ENCODE peak calls at places on chromosomes 16 and 17, in nine cellular contexts. G, O, A, C, Z, Y, M, X and S are unnamed samples.

GRCh38 chr17:14227052-14227451 is 9.6 kb downstream of the CDRT15 start:
- DNase-seq in G (no peak), X (no peak), Y (no peak), A (no peak), M (no peak), O (no peak), Z (no peak), C (no peak), S (no peak)

GRCh38 chr16:85615014-85615851 is 2.1 kb downstream of the GSE1 start:
- DNase-seq in M (peak), C (peak), Z (peak), X (no peak), G (peak), A (peak), Y (no peak), O (no peak), S (peak)

GRCh38 chr17:40564883-40565744 is at the start of gene CCR7:
- DNase-seq in X (no peak), A (no peak), C (no peak), O (no peak), M (peak), G (no peak), Z (no peak), Y (no peak), S (no peak)

GRCh38 chr17:45003877-45004276 is 35.8 kb upstream of the C1QL1 start:
- DNase-seq in X (no peak), A (no peak), Z (no peak), C (no peak), M (no peak), G (no peak), O (no peak), Y (no peak), S (no peak)

GRCh38 chr17:56939869-56940484 is 20.9 kb downstream of the COIL start:
- DNase-seq in Z (peak), C (no peak), O (peak), G (peak), Y (peak), X (no peak), M (no peak), A (no peak), S (no peak)

GRCh38 chr17:66865151-66865550 is 30.2 kb downstream of the CACNG5 start:
- DNase-seq in M (no peak), O (peak), C (no peak), Y (no peak), X (no peak), G (no peak), Z (no peak), A (no peak), S (no peak)

GRCh38 chr16:71214771-71215381 is 15.6 kb downstream of the HYDIN start:
- DNase-seq in M (no peak), A (no peak), G (peak), Y (peak), O (no peak), X (no peak), C (no peak), Z (peak), S (no peak)

GRCh38 chr16:84854759-84855158 is 35.0 kb downstream of the CRISPLD2 start:
- DNase-seq in M (no peak), G (no peak), O (peak), Z (no peak), A (no peak), C (no peak), Y (peak), X (no peak), S (no peak)

GRCh38 chr17:58096892-58097291 is 13.7 kb downstream of the DYNLL2 start:
- DNase-seq in Z (no peak), Y (no peak), A (no peak), O (peak), G (no peak), X (no peak), M (no peak), C (no peak), S (no peak)

GRCh38 chr16:11254913-11255736 is 879 bp downstream of the SOCS1 start:
- DNase-seq in Y (peak), X (no peak), G (no peak), O (peak), C (no peak), M (peak), Z (peak), A (peak), S (peak)

GRCh38 chr16:1677339-1677738 is 740 bp upstream of the JPT2 start:
- DNase-seq in M (no peak), G (no peak), O (no peak), Z (no peak), X (no peak), Y (no peak), A (no peak), C (no peak), S (no peak)

GRCh38 chr16:69564845-69565610 is 738 bp upstream of the NFAT5 start:
- DNase-seq in A (no peak), G (no peak), C (no peak), X (no peak), O (no peak), Y (peak), Z (no peak), M (no peak), S (no peak)

GRCh38 chr17:76075364-76076099 is 951 bp downstream of the GALR2 start:
- DNase-seq in C (no peak), G (no peak), Z (peak), X (no peak), Y (no peak), O (no peak), A (no peak), M (no peak), S (peak)

GRCh38 chr16:69270395-69270794 is 40.8 kb upstream of the VPS4A start:
- DNase-seq in Z (no peak), M (no peak), G (no peak), X (no peak), A (no peak), Y (no peak), O (peak), C (no peak), S (no peak)

GRCh38 chr16:72203401-72203800 is 31.4 kb upstream of the PMFBP1 start:
- DNase-seq in Z (no peak), O (peak), Y (peak), A (peak), G (no peak), C (peak), M (peak), X (no peak), S (no peak)

GRCh38 chr16:17457513-17457912 is 13.2 kb downstream of the XYLT1 start:
- DNase-seq in A (no peak), M (no peak), C (no peak), X (no peak), O (no peak), G (no peak), Z (no peak), Y (no peak), S (no peak)

GRCh38 chr16:84885024-84885910 is 65.5 kb downstream of the CRISPLD2 start:
- DNase-seq in A (peak), M (no peak), C (peak), X (no peak), Z (no peak), O (no peak), G (no peak), Y (peak), S (no peak)

GRCh38 chr16:87570564-87570937 is 31.8 kb upstream of the JPH3 start:
- DNase-seq in Y (no peak), G (no peak), X (no peak), C (no peak), O (no peak), M (no peak), A (no peak), Z (no peak), S (no peak)

GRCh38 chr16:26569793-26570192 is 496.9 kb upstream of the C16orf82 start:
- DNase-seq in A (peak), O (no peak), X (no peak), M (no peak), Z (peak), G (no peak), Y (no peak), C (no peak), S (no peak)

GRCh38 chr16:55444754-55445485 is 34.1 kb upstream of the MMP2 start:
- DNase-seq in C (peak), O (no peak), A (peak), Y (no peak), X (no peak), M (no peak), Z (peak), G (no peak), S (no peak)

DNA sequence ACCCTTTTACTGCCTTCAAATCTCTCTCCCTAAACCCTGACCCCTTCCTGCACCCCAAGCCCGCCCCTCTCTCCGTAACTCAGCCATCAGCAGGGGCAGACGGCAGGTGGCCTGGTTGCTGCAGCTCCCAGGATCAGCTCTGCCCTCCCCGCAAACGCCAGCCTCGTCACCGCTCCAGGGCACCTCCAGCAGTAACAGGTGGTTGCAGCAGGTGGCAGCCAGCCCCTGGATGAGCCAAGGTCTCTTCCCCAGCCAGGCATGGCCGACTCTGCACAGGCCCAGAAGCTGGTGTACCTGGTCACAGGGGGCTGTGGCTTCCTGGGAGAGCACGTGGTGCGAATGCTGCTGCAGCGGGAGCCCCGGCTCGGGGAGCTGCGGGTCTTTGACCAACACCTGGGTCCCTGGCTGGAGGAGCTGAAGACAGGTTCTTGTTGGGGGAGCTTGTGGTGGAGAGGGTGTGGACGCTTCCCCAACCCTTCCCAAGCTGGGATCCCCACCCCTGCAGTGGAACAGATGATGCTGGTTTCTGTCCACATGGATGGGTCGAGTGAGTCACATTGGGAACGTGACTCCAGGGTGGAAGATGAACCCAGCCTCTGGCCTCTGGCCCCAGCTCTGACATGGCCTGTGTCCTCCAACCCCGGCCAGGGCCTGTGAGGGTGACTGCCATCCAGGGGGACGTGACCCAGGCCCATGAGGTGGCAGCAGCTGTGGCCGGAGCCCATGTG is 558 bp downstream of the HSD3B7 start:
- DNase-seq in O (peak), X (no peak), A (peak), G (peak), M (no peak), Z (peak), Y (no peak), C (peak), S (peak)
- TF ChIP-seq CTCF in O (no peak), X (no peak), A (no peak), G (peak), M (peak), Z (no peak), Y (no peak), C (no peak), S (peak)

DNA sequence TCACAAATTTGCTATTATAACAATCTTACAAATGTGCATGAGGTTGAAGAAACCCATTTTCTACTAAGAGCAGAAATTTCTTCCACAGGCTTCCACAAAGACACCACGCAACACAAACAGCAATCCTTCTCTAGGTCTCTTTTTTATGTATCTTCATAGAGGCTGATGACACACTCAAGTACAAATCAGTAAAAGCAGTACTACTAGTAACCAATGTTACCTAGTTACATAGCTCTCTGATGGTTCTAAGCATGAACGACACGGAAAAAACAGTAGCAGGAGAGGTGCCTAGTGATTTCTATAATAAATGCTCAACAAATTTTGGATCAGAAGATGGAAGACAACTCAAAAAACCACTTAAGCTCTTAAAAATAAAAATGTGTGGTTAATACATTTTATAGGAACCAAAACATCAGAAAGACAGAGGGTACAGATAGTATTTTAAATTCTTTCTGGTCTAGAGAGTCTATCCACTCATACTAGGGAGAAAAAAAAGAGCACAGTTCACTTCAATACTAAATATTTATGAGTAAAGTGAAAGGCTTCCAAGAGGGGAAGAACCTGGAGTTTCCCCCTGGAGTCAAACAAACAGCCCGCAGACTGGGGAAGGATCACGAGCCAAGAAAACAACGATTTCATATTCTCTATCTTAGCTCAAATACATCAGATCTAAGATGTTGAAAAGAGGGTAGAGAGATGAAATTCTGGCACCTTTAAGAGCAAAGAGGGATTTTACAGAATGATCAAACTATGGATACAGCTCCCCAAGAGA is 40.2 kb downstream of the SMG6 start:
- DNase-seq in A (no peak), M (no peak), G (no peak), X (no peak), O (no peak), Z (no peak), C (no peak), Y (peak), S (no peak)
- H3K4me3 ChIP-seq in A (no peak), M (no peak), G (no peak), X (no peak), O (no peak), Z (no peak), C (no peak), Y (peak), S (no peak)

DNA sequence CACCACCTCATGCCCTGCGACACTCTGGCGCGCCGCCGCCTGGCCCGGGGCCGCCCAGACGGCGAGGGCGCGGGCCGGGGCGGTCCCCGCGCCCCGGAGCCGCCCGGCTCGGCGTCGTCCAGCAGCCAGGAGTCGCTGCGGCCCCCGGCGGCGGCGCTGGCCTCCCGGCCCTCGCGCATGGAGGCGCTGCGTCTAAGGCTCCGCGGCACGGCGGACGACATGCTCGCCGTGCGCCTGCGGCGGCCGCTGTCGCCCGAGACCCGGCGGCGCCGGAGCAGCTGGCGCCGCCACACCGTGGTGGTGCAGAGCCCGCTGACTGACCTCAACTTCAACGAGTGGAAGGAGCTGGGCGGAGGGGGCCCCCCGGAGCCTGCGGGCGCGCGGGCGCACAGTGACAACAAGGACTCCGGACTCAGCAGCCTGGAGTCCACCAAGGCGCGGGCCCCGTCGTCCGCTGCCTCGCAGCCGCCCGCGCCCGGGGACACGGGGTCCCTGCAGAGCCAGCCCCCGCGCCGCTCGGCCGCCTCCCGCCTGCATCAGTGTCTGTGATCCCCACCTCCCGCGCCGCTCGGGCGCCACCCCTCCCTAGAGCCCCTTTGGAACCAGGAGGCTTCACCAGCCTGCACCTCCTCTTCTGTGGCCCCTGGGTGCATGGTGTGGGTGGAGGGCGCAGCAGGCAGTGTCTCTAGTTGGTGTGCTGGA is 82.3 kb downstream of the ARHGAP23 start:
- DNase-seq in Y (peak), O (no peak), A (no peak), Z (peak), G (no peak), M (no peak), X (no peak), C (no peak), S (peak)
- TF ChIP-seq CTCF in Y (no peak), O (no peak), A (no peak), Z (no peak), G (no peak), M (no peak), X (no peak), C (no peak), S (no peak)

DNA sequence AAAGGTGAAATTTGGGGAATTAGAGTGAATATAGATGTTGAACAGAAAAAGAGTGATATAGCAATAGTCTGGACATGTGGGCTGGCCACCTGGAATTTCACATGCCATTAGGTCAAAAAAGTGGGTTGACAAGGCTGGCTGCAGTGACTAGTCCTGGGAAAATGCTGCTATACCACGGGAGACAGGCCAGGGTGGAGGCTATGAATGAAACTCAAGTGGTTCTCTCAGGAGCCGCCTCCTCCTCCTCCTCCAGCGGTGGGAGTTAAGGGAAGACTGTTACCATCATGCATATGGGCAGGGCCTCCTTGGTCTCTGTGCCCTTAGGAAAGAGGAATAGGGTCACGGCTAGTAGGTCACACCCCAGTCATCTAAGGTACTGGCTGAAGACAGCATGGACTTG is 448.0 kb downstream of the SLC39A11 start:
- DNase-seq in Z (no peak), M (no peak), C (no peak), Y (no peak), G (no peak), O (no peak), A (no peak), X (no peak), S (no peak)
- H3K4me3 ChIP-seq in Z (no peak), M (no peak), C (no peak), Y (no peak), G (no peak), O (no peak), A (no peak), X (no peak), S (no peak)

GRCh38 chr17:28955408-28955807 is 4.1 kb upstream of the PHF12 start:
- DNase-seq in G (no peak), A (no peak), M (no peak), Y (no peak), X (no peak), O (no peak), C (no peak), Z (no peak), S (no peak)

GRCh38 chr17:28954886-28955285 is 3.6 kb upstream of the PHF12 start:
- DNase-seq in G (no peak), Y (no peak), O (no peak), X (no peak), A (no peak), Z (no peak), C (no peak), M (no peak), S (no peak)

GRCh38 chr17:28951991-28952975 is 965 bp upstream of the PHF12 start:
- DNase-seq in A (peak), G (peak), O (peak), X (peak), M (peak), Z (peak), C (peak), Y (peak), S (peak)

GRCh38 chr17:28951428-28951990 is at the start of gene PHF12:
- DNase-seq in X (peak), A (peak), Y (peak), C (peak), M (peak), G (peak), O (peak), Z (peak), S (peak)

GRCh38 chr17:28953444-28954118 is 2.3 kb upstream of the PHF12 start:
- DNase-seq in O (peak), X (no peak), A (peak), M (peak), Z (peak), G (peak), Y (peak), C (no peak), S (no peak)
- TF ChIP-seq CTCF in O (peak), X (peak), A (peak), M (peak), Z (peak), G (peak), Y (peak), C (peak), S (peak)

DNA sequence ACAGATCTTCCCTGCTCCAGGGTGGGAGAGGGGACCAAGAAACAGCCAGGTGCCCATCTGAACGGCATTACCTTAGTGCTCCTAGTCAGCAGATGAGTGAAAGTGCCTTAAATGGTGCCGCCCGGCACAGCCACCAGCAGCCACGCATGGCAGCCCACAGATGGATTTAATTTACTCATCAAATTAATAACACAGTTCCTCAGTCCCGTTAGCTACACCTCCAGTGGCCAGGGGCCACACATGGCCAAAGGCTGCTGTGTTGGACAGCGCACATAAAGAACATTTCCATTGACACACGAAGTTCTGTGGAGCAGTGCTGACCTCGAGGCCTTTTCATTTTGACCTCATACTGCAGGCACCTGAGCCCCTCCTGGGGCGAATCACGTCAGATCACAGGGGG is 166.3 kb downstream of the CMIP start:
- DNase-seq in Z (no peak), A (no peak), G (no peak), X (no peak), M (no peak), O (no peak), Y (no peak), C (no peak), S (no peak)
- H3K4me3 ChIP-seq in Z (no peak), A (no peak), G (no peak), X (peak), M (no peak), O (no peak), Y (peak), C (no peak), S (no peak)

GRCh38 chr17:77644181-77644972 is 314.1 kb upstream of the TNRC6C start:
- DNase-seq in M (no peak), C (no peak), A (no peak), Y (no peak), O (no peak), Z (no peak), G (no peak), X (no peak), S (no peak)

GRCh38 chr17:77644981-77645380 is 313.5 kb upstream of the TNRC6C start:
- DNase-seq in A (no peak), O (no peak), M (peak), G (no peak), C (no peak), X (no peak), Z (no peak), Y (no peak), S (no peak)

GRCh38 chr17:77640916-77641605 is 317.4 kb upstream of the TNRC6C start:
- DNase-seq in Y (no peak), X (no peak), C (no peak), O (no peak), A (no peak), M (no peak), Z (no peak), G (no peak), S (no peak)

GRCh38 chr17:77640242-77640641 is 318.3 kb upstream of the TNRC6C start:
- DNase-seq in G (no peak), O (no peak), M (no peak), Y (no peak), C (no peak), A (no peak), Z (no peak), X (no peak), S (no peak)

GRCh38 chr17:77641718-77642117 is 316.8 kb upstream of the TNRC6C start:
- DNase-seq in G (no peak), Y (no peak), M (no peak), A (no peak), X (no peak), O (no peak), C (no peak), Z (no peak), S (no peak)
- TF ChIP-seq CTCF in G (no peak), Y (no peak), M (no peak), A (no peak), X (no peak), O (no peak), C (no peak), Z (no peak), S (no peak)

GRCh38 chr17:60743282-60743681 is 65.6 kb downstream of the BCAS3 start:
- DNase-seq in C (no peak), X (no peak), M (no peak), O (no peak), A (no peak), Z (no peak), Y (no peak), G (no peak), S (no peak)
- H3K4me3 ChIP-seq in C (no peak), X (no peak), M (no peak), O (no peak), A (no peak), Z (no peak), Y (peak), G (no peak), S (no peak)